ENCODE peak calls at places on chromosomes 3 and 15, in four cellular contexts. D is spleen, L is cardiac muscle cell, A is colonic mucosa. W is an unnamed sample.

GRCh38 chr3:148269816-148270215 is 427.9 kb upstream of the AGTR1 start:
- DNase-seq in D (no peak), L (no peak), A (no peak), W (no peak)

GRCh38 chr3:73766599-73767378 is 142.0 kb upstream of the PDZRN3 start:
- DNase-seq in D (no peak), L (peak; percentile 96), A (no peak), W (no peak)

GRCh38 chr3:123642182-123642956 is 57.5 kb upstream of the HACD2 start:
- DNase-seq in D (peak; percentile 77), L (peak; percentile 94), A (peak; percentile 81), W (peak; percentile 79)

GRCh38 chr3:188649521-188649920 is 495.6 kb downstream of the LPP start:
- DNase-seq in D (no peak), L (no peak), A (no peak), W (no peak)

GRCh38 chr3:78177780-78178179 is 1137.9 kb downstream of the ROBO2 start:
- DNase-seq in D (no peak), L (no peak), A (no peak), W (peak; percentile 15)

GRCh38 chr3:110178965-110179364 is 841.6 kb upstream of the DPPA4 start:
- DNase-seq in D (no peak), L (peak; percentile 41), A (no peak), W (no peak)

GRCh38 chr15:91940466-91941381 is 87.2 kb downstream of the SLCO3A1 start:
- DNase-seq in D (no peak), L (no peak), A (peak; percentile 60), W (no peak)

GRCh38 chr3:112466041-112466440 is 33.2 kb downstream of the BTLA start:
- DNase-seq in D (no peak), L (no peak), A (no peak), W (no peak)

GRCh38 chr3:16048435-16049318 is 125.8 kb upstream of the GALNT15 start:
- DNase-seq in D (no peak), L (peak; percentile 85), A (peak; percentile 64), W (peak; percentile 57)

GRCh38 chr3:60226907-60227306 is 1024.3 kb downstream of the FHIT start:
- DNase-seq in D (no peak), L (no peak), A (no peak), W (no peak)

GRCh38 chr3:58047806-58048205 is 39.6 kb downstream of the FLNB start:
- DNase-seq in D (no peak), L (peak; percentile 65), A (no peak), W (no peak)
- H3K27ac ChIP-seq in D (no peak overlapping the region), L (no peak overlapping the region), A (no peak overlapping the region), W (peak overlapping the region; percentile 77)

GRCh38 chr15:88238618-88239430 is 17.7 kb downstream of the NTRK3 start:
- DNase-seq in D (peak; percentile 47), L (peak; percentile 97), A (no peak), W (no peak)

GRCh38 chr15:88242586-88242985 is 14.0 kb downstream of the NTRK3 start:
- DNase-seq in D (no peak), L (no peak), A (no peak), W (no peak)

GRCh38 chr15:88243156-88243555 is 13.4 kb downstream of the NTRK3 start:
- DNase-seq in D (no peak), L (no peak), A (no peak), W (no peak)

GRCh38 chr15:88241461-88241860 is 15.1 kb downstream of the NTRK3 start:
- DNase-seq in D (no peak), L (no peak), A (no peak), W (no peak)

DNA sequence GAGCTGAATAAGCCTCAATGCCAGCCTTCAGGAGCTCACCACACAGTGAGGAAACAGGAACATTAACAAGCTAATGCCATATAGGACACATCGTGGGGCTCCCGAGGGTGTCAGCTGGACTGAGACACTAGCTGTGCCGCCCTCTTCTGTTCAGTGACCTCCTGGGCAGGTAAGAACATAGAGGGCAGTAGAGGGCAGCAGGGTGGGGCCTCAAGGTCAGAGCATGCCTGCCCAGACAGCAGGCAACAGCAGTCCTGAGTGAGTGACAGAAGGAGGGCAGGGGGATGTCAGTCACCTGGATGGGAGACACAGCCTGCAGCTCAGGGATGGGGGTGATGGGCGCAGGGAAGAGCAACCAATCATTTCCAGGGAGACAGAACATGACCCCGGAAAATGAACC is 15.5 kb downstream of the NTRK3 start:
- DNase-seq in D (no peak), L (no peak), A (no peak), W (no peak)
- TF ChIP-seq CTCF in D (no peak), L (no peak), A (no peak), W (no peak)

DNA sequence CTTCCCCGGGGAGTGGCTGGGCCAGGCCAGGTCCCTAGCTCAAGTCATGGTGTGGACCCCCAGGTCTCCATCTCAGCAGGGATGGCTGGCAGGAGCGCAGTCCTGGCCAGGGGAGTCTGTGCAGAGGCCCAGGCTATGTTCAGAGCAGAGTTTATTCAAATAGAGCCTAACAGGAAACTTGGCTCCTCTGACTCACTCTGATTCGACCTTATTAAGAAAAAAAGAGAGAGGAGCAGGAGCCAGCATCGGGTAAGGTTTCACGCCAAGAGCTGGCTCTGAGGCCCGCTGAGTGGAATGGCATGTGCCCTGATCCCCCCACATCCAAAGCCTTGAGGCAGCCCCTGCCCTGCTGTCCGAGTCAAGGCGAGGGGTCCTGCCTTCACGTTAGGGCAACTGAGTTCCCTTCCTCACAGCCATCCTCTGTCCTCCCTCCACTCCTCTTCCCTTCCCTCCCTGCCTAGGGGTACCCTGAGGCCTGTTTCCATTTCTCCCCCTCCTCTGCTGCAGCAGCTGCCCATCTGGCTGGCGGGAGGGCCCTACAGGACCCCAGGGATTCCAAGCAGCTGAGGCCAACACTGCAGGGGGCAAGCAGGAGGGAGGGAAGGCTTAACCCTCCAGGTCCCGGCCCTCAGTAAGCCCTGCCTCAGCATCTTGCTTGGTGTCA is 1.9 kb upstream of the LOXL1 start:
- DNase-seq in D (peak; percentile 71), L (peak; percentile 89), A (no peak), W (no peak)
- H3K4me1 ChIP-seq in D (peaks cover 61% of the 10 kb centered on the region), L (peaks cover 50% of the 10 kb centered on the region), A (no peaks in the 10 kb centered on the region), W (peaks cover 12% of the 10 kb centered on the region)

GRCh38 chr15:69573815-69574472 is 121.3 kb downstream of the RPLP1 start:
- DNase-seq in D (no peak), L (peak; percentile 63), A (no peak), W (peak; percentile 20)
- H3K27ac ChIP-seq in D (no peak overlapping the region), L (no peak overlapping the region), A (no peak overlapping the region), W (no peak overlapping the region)

DNA sequence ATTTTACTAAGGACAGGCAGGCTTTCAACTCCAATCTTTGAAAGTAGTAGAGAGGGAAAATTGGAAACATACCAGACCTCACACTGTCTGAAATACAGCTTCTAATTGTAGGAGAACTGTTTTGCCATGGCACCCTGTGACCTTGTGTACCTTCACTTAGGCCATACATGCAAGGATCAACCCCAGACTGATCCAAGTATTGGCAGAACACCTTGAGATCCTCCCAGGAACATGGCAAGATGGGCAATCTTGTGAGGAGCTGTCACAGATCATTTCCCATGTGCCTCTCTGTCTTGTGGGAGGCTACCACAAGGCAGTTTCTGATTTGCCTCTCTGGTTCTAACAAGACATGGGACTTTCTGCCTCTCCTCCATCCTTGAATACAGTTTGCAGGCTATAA is 53.0 kb upstream of the ARNT2 start:
- DNase-seq in D (no peak), L (no peak), A (no peak), W (no peak)
- TF ChIP-seq CTCF in D (no peak), L (no peak), A (no peak), W (no peak)

GRCh38 chr15:78457101-78457500 is 19.1 kb downstream of the IREB2 start:
- DNase-seq in D (no peak), L (peak; percentile 76), A (no peak), W (no peak)
- H3K4me1 ChIP-seq in D (peaks cover 69% of the 10 kb centered on the region), L (peaks cover 14% of the 10 kb centered on the region), A (peaks cover 8% of the 10 kb centered on the region), W (peaks cover 9% of the 10 kb centered on the region)

DNA sequence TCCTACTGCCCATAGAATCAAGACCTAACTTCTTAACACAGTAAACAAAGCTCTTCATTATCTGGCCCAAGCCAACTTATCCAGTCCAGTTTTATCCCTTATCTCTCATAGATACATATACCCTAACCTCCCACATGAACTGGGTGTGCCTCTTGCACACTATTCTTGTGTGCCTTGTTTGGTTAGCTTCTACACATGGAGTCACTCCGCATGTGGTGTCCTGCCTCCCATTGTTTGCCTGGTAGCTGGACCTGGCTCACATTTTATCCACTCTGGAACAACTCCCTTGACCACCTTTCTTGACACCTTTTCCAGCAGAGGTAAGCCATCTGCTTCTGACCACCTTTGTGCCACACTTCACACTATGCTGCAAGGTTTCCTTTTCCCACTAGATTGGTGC is 15.2 kb downstream of the TIPARP start:
- DNase-seq in D (no peak), L (no peak), A (no peak), W (no peak)
- H3K27ac ChIP-seq in D (no peak overlapping the region), L (peak overlapping the region; percentile 29), A (no peak overlapping the region), W (no peak overlapping the region)

GRCh38 chr15:41883484-41883825 is 10.4 kb downstream of the SPTBN5 start:
- DNase-seq in D (no peak), L (no peak), A (no peak), W (no peak)

GRCh38 chr15:41881086-41881485 is 12.8 kb downstream of the SPTBN5 start:
- DNase-seq in D (no peak), L (no peak), A (no peak), W (no peak)

GRCh38 chr15:41882689-41883483 is 11.0 kb downstream of the SPTBN5 start:
- DNase-seq in D (no peak), L (no peak), A (no peak), W (no peak)

GRCh38 chr15:41881550-41881924 is 12.3 kb downstream of the SPTBN5 start:
- DNase-seq in D (no peak), L (peak; percentile 6), A (no peak), W (no peak)

DNA sequence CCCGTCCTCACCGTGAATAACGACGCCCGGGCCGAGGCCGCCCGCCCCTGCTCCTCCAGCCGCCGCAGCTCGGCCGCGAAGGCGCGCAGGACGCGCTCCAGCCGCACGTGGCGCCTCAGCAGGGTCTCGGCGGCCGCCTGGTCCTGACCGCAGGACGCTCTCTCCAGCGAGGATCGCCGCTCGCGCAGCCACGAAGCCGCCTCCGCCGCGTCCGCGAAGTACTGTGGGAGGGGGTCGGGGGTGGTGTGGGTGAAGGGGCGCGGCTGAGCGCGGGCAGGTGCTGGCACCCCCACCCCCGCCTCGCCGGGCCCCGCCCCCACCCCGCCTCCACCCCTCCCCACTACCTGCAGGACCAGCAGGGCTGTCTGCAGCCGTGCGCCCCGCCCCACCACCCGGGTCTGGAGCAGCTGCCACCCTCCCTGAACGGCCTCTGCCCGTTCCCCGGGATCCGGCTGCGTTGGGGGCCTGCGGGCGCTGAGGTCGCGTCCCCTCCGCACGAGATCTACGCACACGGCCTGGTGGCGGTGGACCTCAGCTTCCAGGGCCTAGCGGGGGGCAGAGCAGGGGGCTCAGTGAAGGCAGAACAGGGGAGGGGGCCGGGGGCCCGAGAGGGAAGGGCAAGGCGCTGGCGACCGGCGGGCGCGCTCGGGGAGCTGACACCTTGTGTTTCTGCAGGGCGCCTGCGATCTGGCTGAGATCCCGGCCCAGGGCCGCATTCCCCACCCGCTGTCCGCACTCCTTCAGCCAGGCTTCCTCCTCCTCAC is 11.7 kb downstream of the SPTBN5 start:
- DNase-seq in D (no peak), L (peak; percentile 50), A (peak; percentile 45), W (no peak)
- TF ChIP-seq CTCF in D (no peak), L (no peak), A (no peak), W (no peak)

W was measured in foreskin keratinocyte.